ENCODE peak calls at places on chromosomes 4 and X, in five cellular contexts. One of them, this sample, is unnamed.

GRCh38 chrX:72128881-72129280 is 2.8 kb downstream of the RTL5 start:
- DNase-seq in lung: no peak
- DNase-seq in mammary epithelial cell: no peak
- DNase-seq in uterus: no peak
- DNase-seq in tibial artery: no peak
- DNase-seq in this sample: no peak

GRCh38 chr4:15373363-15373762 is 54.5 kb upstream of the C1QTNF7 start:
- DNase-seq in lung: no peak
- DNase-seq in mammary epithelial cell: no peak
- DNase-seq in uterus: no peak
- DNase-seq in tibial artery: no peak
- DNase-seq in this sample: no peak

GRCh38 chrX:24876782-24877315 is 138.9 kb downstream of the ARX start:
- DNase-seq in lung: no peak
- DNase-seq in mammary epithelial cell: no peak
- DNase-seq in uterus: no peak
- DNase-seq in tibial artery: no peak
- DNase-seq in this sample: no peak

GRCh38 chr4:99205104-99205979 is 13.7 kb downstream of the ADH6 start:
- DNase-seq in lung: no peak
- DNase-seq in mammary epithelial cell: no peak
- DNase-seq in uterus: peak
- DNase-seq in tibial artery: peak
- DNase-seq in this sample: no peak

GRCh38 chrX:83819304-83819703 is 41.6 kb upstream of the CYLC1 start:
- DNase-seq in lung: no peak
- DNase-seq in mammary epithelial cell: no peak
- DNase-seq in uterus: no peak
- DNase-seq in tibial artery: no peak
- DNase-seq in this sample: no peak

GRCh38 chr4:64969081-64969480 is 559.8 kb upstream of the TECRL start:
- DNase-seq in lung: no peak
- DNase-seq in mammary epithelial cell: no peak
- DNase-seq in uterus: no peak
- DNase-seq in tibial artery: no peak
- DNase-seq in this sample: no peak

GRCh38 chr4:3729188-3729884 is 36.8 kb upstream of the ADRA2C start:
- DNase-seq in lung: no peak
- DNase-seq in mammary epithelial cell: peak
- DNase-seq in uterus: no peak
- DNase-seq in tibial artery: peak
- DNase-seq in this sample: no peak

GRCh38 chr4:71187399-71188196 is 151.2 kb upstream of the SLC4A4 start:
- DNase-seq in lung: peak
- DNase-seq in mammary epithelial cell: peak
- DNase-seq in uterus: no peak
- DNase-seq in tibial artery: peak
- DNase-seq in this sample: no peak

GRCh38 chr4:13484749-13485345 is 707 bp upstream of the RAB28 start:
- DNase-seq in lung: no peak
- DNase-seq in mammary epithelial cell: no peak
- DNase-seq in uterus: no peak
- DNase-seq in tibial artery: no peak
- DNase-seq in this sample: no peak

GRCh38 chr4:70705856-70706461 is 15.8 kb upstream of the RUFY3 start:
- DNase-seq in lung: no peak
- DNase-seq in mammary epithelial cell: no peak
- DNase-seq in uterus: no peak
- DNase-seq in tibial artery: no peak
- DNase-seq in this sample: no peak

GRCh38 chrX:1212532-1212931 is at the start of gene CRLF2:
- DNase-seq in lung: no peak
- DNase-seq in mammary epithelial cell: peak
- DNase-seq in uterus: no peak
- DNase-seq in tibial artery: no peak
- DNase-seq in this sample: no peak

GRCh38 chr4:113384600-113384999 is 335.1 kb downstream of the ANK2 start:
- DNase-seq in lung: no peak
- DNase-seq in mammary epithelial cell: peak
- DNase-seq in uterus: no peak
- DNase-seq in tibial artery: no peak
- DNase-seq in this sample: no peak

GRCh38 chr4:78149737-78150136 is 92.6 kb downstream of the FRAS1 start:
- DNase-seq in lung: no peak
- DNase-seq in mammary epithelial cell: no peak
- DNase-seq in uterus: no peak
- DNase-seq in tibial artery: no peak
- DNase-seq in this sample: no peak

GRCh38 chr4:3255611-3256186 is 6.7 kb downstream of the MSANTD1 start:
- DNase-seq in lung: no peak
- DNase-seq in mammary epithelial cell: no peak
- DNase-seq in uterus: no peak
- DNase-seq in tibial artery: peak
- DNase-seq in this sample: no peak

GRCh38 chrX:43971966-43972961 is 926 bp downstream of the NDP start:
- DNase-seq in lung: no peak
- DNase-seq in mammary epithelial cell: no peak
- DNase-seq in uterus: no peak
- DNase-seq in tibial artery: no peak
- DNase-seq in this sample: no peak

GRCh38 chr4:75653845-75654503 is 19.2 kb downstream of the G3BP2 start:
- DNase-seq in lung: no peak
- DNase-seq in mammary epithelial cell: peak
- DNase-seq in uterus: no peak
- DNase-seq in tibial artery: no peak
- DNase-seq in this sample: no peak

GRCh38 chrX:113929004-113929403 is 654.9 kb upstream of the HTR2C start:
- DNase-seq in lung: peak
- DNase-seq in mammary epithelial cell: peak
- DNase-seq in uterus: no peak
- DNase-seq in tibial artery: no peak
- DNase-seq in this sample: no peak

GRCh38 chrX:136538811-136539210 is 6.8 kb downstream of the VGLL1 start:
- DNase-seq in lung: no peak
- DNase-seq in mammary epithelial cell: no peak
- DNase-seq in uterus: no peak
- DNase-seq in tibial artery: no peak
- DNase-seq in this sample: no peak

GRCh38 chr4:162645381-162645780 is 481.6 kb upstream of the FSTL5 start:
- DNase-seq in lung: no peak
- DNase-seq in mammary epithelial cell: no peak
- DNase-seq in uterus: no peak
- DNase-seq in tibial artery: no peak
- DNase-seq in this sample: no peak

GRCh38 chrX:129678176-129678880 is 23.6 kb upstream of the APLN start:
- DNase-seq in lung: peak
- DNase-seq in mammary epithelial cell: no peak
- DNase-seq in uterus: peak
- DNase-seq in tibial artery: peak
- DNase-seq in this sample: peak

GRCh38 chrX:29940750-29941149 is 274.6 kb upstream of the MAGEB2 start:
- DNase-seq in lung: no peak
- DNase-seq in mammary epithelial cell: no peak
- DNase-seq in uterus: no peak
- DNase-seq in tibial artery: no peak
- DNase-seq in this sample: no peak

GRCh38 chr4:158259955-158260575 is 49.8 kb downstream of the TMEM144 start:
- DNase-seq in lung: no peak
- DNase-seq in mammary epithelial cell: peak
- DNase-seq in uterus: no peak
- DNase-seq in tibial artery: no peak
- DNase-seq in this sample: no peak
- TF ChIP-seq CTCF in lung: no peak
- TF ChIP-seq CTCF in mammary epithelial cell: peak
- TF ChIP-seq CTCF in uterus: no peak
- TF ChIP-seq CTCF in tibial artery: peak
- TF ChIP-seq CTCF in this sample: peak

GRCh38 chr4:140044314-140044991 is 109.5 kb downstream of the MAML3 start:
- DNase-seq in lung: no peak
- DNase-seq in mammary epithelial cell: no peak
- DNase-seq in uterus: no peak
- DNase-seq in tibial artery: no peak
- DNase-seq in this sample: no peak
- H3K27ac ChIP-seq in lung: no peak
- H3K27ac ChIP-seq in mammary epithelial cell: no peak
- H3K27ac ChIP-seq in uterus: no peak
- H3K27ac ChIP-seq in tibial artery: no peak
- H3K27ac ChIP-seq in this sample: no peak

DNA sequence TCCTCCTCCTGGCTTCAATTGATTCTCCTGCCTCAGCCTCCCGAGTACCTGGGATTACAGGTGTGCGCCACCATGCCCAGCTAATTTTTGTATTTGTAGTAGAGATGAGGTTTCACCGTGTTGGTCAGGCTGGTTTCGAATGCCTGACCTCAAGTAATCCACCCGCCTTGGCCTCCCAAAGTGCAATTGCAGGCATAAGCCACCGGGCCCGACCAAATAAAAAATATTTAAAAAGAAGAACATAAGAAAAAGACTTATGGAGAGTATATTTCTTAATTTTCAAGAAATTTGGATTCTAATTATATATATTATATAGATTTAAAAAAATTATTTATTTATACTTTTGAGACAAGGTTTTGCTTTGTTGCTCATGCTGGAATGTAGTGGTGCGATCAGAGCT is 29.8 kb downstream of the N4BP2 start:
- DNase-seq in lung: no peak
- DNase-seq in mammary epithelial cell: no peak
- DNase-seq in uterus: no peak
- DNase-seq in tibial artery: no peak
- DNase-seq in this sample: no peak
- TF ChIP-seq CTCF in lung: no peak
- TF ChIP-seq CTCF in mammary epithelial cell: no peak
- TF ChIP-seq CTCF in uterus: no peak
- TF ChIP-seq CTCF in tibial artery: no peak
- TF ChIP-seq CTCF in this sample: no peak

DNA sequence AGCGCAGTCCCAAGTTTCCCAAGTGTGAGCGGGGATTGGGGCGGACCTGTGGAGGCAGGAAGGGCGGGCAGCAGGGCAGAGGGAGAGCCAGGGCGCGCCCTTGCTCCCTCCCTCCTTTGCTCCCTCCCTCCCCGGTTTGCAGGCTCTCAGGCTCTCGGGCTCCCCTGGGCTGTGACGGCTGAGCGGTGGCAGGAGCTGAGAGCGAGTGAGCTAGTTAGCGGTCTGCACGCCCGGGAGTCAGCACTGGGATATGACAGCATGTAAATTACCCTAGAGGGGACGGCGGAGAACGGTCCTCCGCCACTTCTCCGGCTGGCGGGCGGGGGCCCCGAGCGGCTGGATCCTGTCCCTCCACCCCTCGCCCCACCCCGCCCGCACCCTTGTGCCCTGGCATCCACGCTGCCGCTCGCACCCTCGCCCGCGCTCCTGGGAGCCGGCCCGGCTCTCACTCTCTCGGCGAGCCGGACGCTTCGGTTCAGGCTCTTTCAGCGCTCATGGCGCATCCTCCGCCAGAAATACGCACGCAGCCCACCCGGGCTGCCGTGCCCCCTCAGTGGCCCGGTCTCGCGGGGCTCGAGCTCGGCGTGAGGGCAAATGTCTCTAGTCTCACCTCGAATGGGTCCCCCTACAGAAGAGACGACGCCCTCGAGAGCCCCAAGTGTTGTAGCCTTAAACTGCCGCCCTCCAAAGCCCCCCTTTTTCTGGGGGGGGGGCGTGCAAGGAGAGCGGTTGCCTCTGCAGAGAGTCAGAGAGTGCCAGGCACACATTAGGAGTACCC is at the start of gene TSC22D3:
- DNase-seq in lung: peak
- DNase-seq in mammary epithelial cell: peak
- DNase-seq in uterus: peak
- DNase-seq in tibial artery: peak
- DNase-seq in this sample: no peak
- H3K27ac ChIP-seq in lung: peak
- H3K27ac ChIP-seq in mammary epithelial cell: peak
- H3K27ac ChIP-seq in uterus: peak
- H3K27ac ChIP-seq in tibial artery: peak
- H3K27ac ChIP-seq in this sample: peak

DNA sequence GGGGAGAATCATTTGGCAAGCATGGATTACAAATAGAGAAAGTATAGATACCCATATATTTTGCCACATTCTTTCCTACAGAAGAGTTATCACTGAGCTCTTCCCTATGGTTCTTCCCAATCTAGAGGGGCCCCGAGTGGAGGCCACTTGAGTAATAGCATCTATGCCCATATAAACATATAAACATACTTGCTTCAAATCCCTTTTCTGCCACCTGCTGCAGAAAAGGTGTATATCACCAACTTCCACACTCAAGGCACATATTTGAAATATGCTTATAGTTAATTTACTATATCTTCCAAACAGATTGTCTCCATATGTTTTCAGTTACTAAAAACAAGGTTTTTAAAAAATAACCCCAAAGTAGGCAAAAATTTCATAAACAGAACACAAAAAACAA is 642.8 kb upstream of the DIPK2B start:
- DNase-seq in lung: no peak
- DNase-seq in mammary epithelial cell: no peak
- DNase-seq in uterus: no peak
- DNase-seq in tibial artery: no peak
- DNase-seq in this sample: no peak
- TF ChIP-seq CTCF in lung: no peak
- TF ChIP-seq CTCF in mammary epithelial cell: peak
- TF ChIP-seq CTCF in uterus: no peak
- TF ChIP-seq CTCF in tibial artery: no peak
- TF ChIP-seq CTCF in this sample: no peak

GRCh38 chrX:119690921-119691716 is 1.8 kb downstream of the SEPTIN6 start:
- DNase-seq in lung: no peak
- DNase-seq in mammary epithelial cell: peak
- DNase-seq in uterus: no peak
- DNase-seq in tibial artery: no peak
- DNase-seq in this sample: no peak
- H3K27ac ChIP-seq in lung: no peak
- H3K27ac ChIP-seq in mammary epithelial cell: no peak
- H3K27ac ChIP-seq in uterus: no peak
- H3K27ac ChIP-seq in tibial artery: no peak
- H3K27ac ChIP-seq in this sample: peak

DNA sequence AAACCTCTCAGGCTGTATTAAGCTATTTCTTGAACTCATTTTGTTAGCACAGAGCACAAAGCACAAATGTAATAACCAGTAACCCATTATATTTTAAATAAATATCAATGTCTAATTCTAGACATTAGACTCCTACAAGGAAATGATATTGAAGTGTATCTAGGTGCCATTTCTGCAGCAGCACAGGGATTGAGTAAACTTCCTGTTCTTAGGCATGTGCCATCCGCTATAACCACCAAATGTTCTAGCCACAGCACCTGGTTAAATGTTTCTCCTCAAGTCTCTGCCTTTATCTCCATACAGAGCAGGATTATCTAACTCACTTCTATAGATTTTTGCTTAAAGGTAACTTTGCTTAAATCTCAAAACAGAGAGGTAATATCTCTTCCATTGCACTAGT is 51.4 kb downstream of the SGMS2 start:
- DNase-seq in lung: no peak
- DNase-seq in mammary epithelial cell: no peak
- DNase-seq in uterus: no peak
- DNase-seq in tibial artery: no peak
- DNase-seq in this sample: no peak
- TF ChIP-seq CTCF in lung: no peak
- TF ChIP-seq CTCF in mammary epithelial cell: no peak
- TF ChIP-seq CTCF in uterus: no peak
- TF ChIP-seq CTCF in tibial artery: no peak
- TF ChIP-seq CTCF in this sample: no peak

GRCh38 chr4:8159522-8160232 is 1.1 kb upstream of the ABLIM2 start:
- DNase-seq in lung: no peak
- DNase-seq in mammary epithelial cell: no peak
- DNase-seq in uterus: no peak
- DNase-seq in tibial artery: no peak
- DNase-seq in this sample: no peak
- H3K27ac ChIP-seq in lung: no peak
- H3K27ac ChIP-seq in mammary epithelial cell: no peak
- H3K27ac ChIP-seq in uterus: no peak
- H3K27ac ChIP-seq in tibial artery: peak
- H3K27ac ChIP-seq in this sample: peak